ENCODE peak calls at places on chromosomes 12 and 14, in six cellular contexts. T, H, U, K, V and Z are unnamed samples.

GRCh38 chr14:75554482-75554881 is 23.9 kb upstream of the FLVCR2 start:
- DNase-seq in T (no peak), H (no peak), U (peak), K (no peak), V (no peak), Z (peak)

GRCh38 chr14:69547701-69548348 is 26.8 kb downstream of the CCDC177 start:
- DNase-seq in T (no peak), H (peak), U (no peak), K (peak), V (no peak), Z (no peak)

GRCh38 chr12:120820885-120821510 is 83.2 kb downstream of the SPPL3 start:
- DNase-seq in T (no peak), H (no peak), U (no peak), K (no peak), V (no peak), Z (no peak)

GRCh38 chr12:96093543-96094196 is 58.3 kb upstream of the LTA4H start:
- DNase-seq in T (no peak), H (no peak), U (no peak), K (no peak), V (no peak), Z (no peak)

GRCh38 chr14:99420711-99421110 is 59.9 kb downstream of the SETD3 start:
- DNase-seq in T (no peak), H (no peak), U (no peak), K (peak), V (no peak), Z (no peak)

GRCh38 chr12:56998316-56998715 is 8.0 kb downstream of the ZBTB39 start:
- DNase-seq in T (no peak), H (no peak), U (no peak), K (no peak), V (no peak), Z (no peak)

GRCh38 chr14:66709292-66709691 is 201.3 kb downstream of the GPHN start:
- DNase-seq in T (no peak), H (no peak), U (peak), K (peak), V (no peak), Z (peak)

GRCh38 chr14:106308839-106309389 is 782.5 kb downstream of the TMEM121 start:
- DNase-seq in T (no peak), H (no peak), U (peak), K (no peak), V (peak), Z (peak)

GRCh38 chr12:42789808-42790760 is 200.5 kb upstream of the PRICKLE1 start:
- DNase-seq in T (no peak), H (no peak), U (no peak), K (no peak), V (no peak), Z (no peak)

GRCh38 chr12:9760699-9761406 is at the start of gene CD69:
- DNase-seq in T (no peak), H (no peak), U (no peak), K (no peak), V (peak), Z (no peak)

GRCh38 chr14:58151701-58152568 is at the start of gene ARMH4:
- DNase-seq in T (peak), H (peak), U (peak), K (peak), V (peak), Z (peak)

GRCh38 chr14:79802096-79802495 is 409.2 kb downstream of the DIO2 start:
- DNase-seq in T (no peak), H (no peak), U (no peak), K (no peak), V (no peak), Z (no peak)

GRCh38 chr14:87233266-87233665 is 759.7 kb downstream of the GALC start:
- DNase-seq in T (no peak), H (no peak), U (no peak), K (no peak), V (no peak), Z (no peak)